ENCODE peak calls at places on chromosomes 1 and 21, in nine cellular contexts. V is body of pancreas, I is tibial artery, R is osteoblast, M is HAP-1, B is HCT116, F is aorta, C is psoas muscle, J is testis. N is an unnamed sample. For H3K4me1, the result is how much of the 10 kb centered on the place peaks cover.

GRCh38 chr1:66403031-66403731 is 130.8 kb upstream of the SGIP1 start:
- DNase-seq in V (no peak), I (no peak), R (no peak), M (no peak), B (no peak), F (no peak), C (no peak), J (no peak), N (no peak)

GRCh38 chr1:170200161-170200560 is 54.4 kb downstream of the NTMT2 start:
- DNase-seq in V (no peak), I (no peak), R (no peak), M (no peak), B (no peak), F (no peak), C (no peak), J (no peak), N (no peak)

GRCh38 chr1:240854367-240854766 is 242.4 kb upstream of the GREM2 start:
- DNase-seq in V (no peak), I (no peak), R (peak), M (no peak), B (no peak), F (no peak), C (no peak), J (no peak), N (no peak)

GRCh38 chr1:219201656-219202055 is 28.0 kb downstream of the LYPLAL1 start:
- DNase-seq in V (no peak), I (no peak), R (no peak), M (no peak), B (no peak), F (no peak), C (no peak), J (no peak), N (no peak)

GRCh38 chr1:12052008-12052573 is 11.0 kb upstream of the TNFRSF8 start:
- DNase-seq in V (peak), I (peak), R (peak), M (no peak), B (peak), F (peak), C (peak), J (peak), N (peak)

GRCh38 chr21:45637883-45638282 is 5.6 kb upstream of the PCBP3 start:
- DNase-seq in V (no peak), I (no peak), R (peak), M (no peak), B (no peak), F (peak), C (no peak), J (no peak), N (no peak)

GRCh38 chr1:233244183-233244582 is 51.3 kb downstream of the PCNX2 start:
- DNase-seq in V (peak), I (no peak), R (peak), M (no peak), B (peak), F (no peak), C (no peak), J (no peak), N (no peak)

GRCh38 chr1:107626075-107626796 is 338.7 kb downstream of the VAV3 start:
- DNase-seq in V (no peak), I (no peak), R (no peak), M (no peak), B (no peak), F (no peak), C (no peak), J (no peak), N (no peak)

GRCh38 chr1:117623141-117623540 is 17.3 kb downstream of the TENT5C start:
- DNase-seq in V (no peak), I (no peak), R (no peak), M (no peak), B (no peak), F (no peak), C (no peak), J (no peak), N (no peak)

GRCh38 chr1:12075195-12076114 is 12.4 kb downstream of the TNFRSF8 start:
- DNase-seq in V (peak), I (no peak), R (peak), M (no peak), B (no peak), F (peak), C (peak), J (peak), N (no peak)

GRCh38 chr1:204511366-204511765 is 4.8 kb upstream of the MDM4 start:
- DNase-seq in V (no peak), I (no peak), R (no peak), M (no peak), B (no peak), F (no peak), C (no peak), J (no peak), N (no peak)
- H3K4me1 ChIP-seq in V (under half), I (under half), R (under half), M (under half), B (under half), F (under half), C (under half), J (under half), N (under half)

GRCh38 chr1:156464825-156465452 is 35.6 kb downstream of the MEF2D start:
- DNase-seq in V (no peak), I (no peak), R (peak), M (no peak), B (no peak), F (no peak), C (no peak), J (peak), N (no peak)

GRCh38 chr1:156465747-156466365 is 34.7 kb downstream of the MEF2D start:
- DNase-seq in V (no peak), I (no peak), R (peak), M (peak), B (no peak), F (peak), C (no peak), J (no peak), N (peak)

GRCh38 chr1:156467906-156468305 is 32.7 kb downstream of the MEF2D start:
- DNase-seq in V (no peak), I (no peak), R (no peak), M (no peak), B (no peak), F (peak), C (no peak), J (no peak), N (no peak)

GRCh38 chr1:156468693-156469345 is 31.8 kb downstream of the MEF2D start:
- DNase-seq in V (no peak), I (no peak), R (peak), M (no peak), B (no peak), F (peak), C (no peak), J (no peak), N (no peak)

GRCh38 chr1:156467385-156467784 is 33.2 kb downstream of the MEF2D start:
- DNase-seq in V (no peak), I (no peak), R (no peak), M (no peak), B (no peak), F (no peak), C (no peak), J (no peak), N (no peak)
- H3K4me1 ChIP-seq in V (under half), I (half or more), R (under half), M (under half), B (under half), F (under half), C (half or more), J (under half), N (under half)

DNA sequence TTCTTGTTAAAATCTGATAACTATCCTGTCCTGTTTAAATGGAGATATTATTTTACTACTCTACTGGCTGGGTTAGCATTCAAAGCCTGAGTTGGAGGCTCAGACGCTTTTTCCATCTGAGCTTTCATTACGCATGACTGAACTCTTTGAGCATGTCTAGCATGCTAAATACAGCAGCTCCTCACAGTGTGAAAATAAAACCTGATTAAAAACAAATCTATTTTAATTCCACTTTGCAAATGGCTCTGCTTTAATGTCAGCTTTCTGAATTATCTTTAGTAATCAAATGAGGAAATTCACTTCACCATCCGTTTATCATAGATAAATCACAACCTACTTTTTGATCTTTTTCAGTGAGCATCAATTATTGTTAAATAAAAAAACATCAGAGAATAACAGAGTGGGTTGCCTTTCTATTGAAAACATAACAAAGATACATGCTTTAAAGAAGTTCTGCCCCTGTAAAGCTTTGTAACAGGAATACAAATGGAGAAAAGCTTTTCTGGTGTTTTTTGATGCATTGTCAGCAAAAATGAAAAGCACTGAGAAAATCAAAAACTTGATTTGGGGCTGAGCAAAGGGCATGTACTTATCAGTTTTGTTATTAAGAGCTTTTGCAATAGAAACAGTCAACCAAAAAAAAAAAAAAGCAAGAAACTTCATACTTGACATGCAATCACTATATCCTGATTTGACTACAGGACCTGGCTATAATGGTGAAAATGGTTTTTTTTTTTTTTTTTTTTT is 3.5 kb upstream of the SPEN start:
- DNase-seq in V (no peak), I (no peak), R (no peak), M (no peak), B (no peak), F (no peak), C (no peak), J (no peak), N (no peak)
- H3K4me1 ChIP-seq in V (under half), I (under half), R (under half), M (under half), B (under half), F (under half), C (under half), J (under half), N (under half)

GRCh38 chr1:203538726-203539125 is 44.8 kb downstream of the OPTC start:
- DNase-seq in V (no peak), I (no peak), R (no peak), M (no peak), B (no peak), F (peak), C (no peak), J (no peak), N (no peak)

GRCh38 chr1:203534526-203534925 is 40.6 kb downstream of the OPTC start:
- DNase-seq in V (peak), I (peak), R (peak), M (no peak), B (no peak), F (peak), C (no peak), J (peak), N (no peak)

GRCh38 chr1:203536981-203537455 is 43.1 kb downstream of the OPTC start:
- DNase-seq in V (peak), I (peak), R (no peak), M (no peak), B (no peak), F (peak), C (no peak), J (no peak), N (peak)

GRCh38 chr1:203537806-203538464 is 44.0 kb downstream of the OPTC start:
- DNase-seq in V (peak), I (no peak), R (no peak), M (no peak), B (no peak), F (peak), C (no peak), J (no peak), N (no peak)

DNA sequence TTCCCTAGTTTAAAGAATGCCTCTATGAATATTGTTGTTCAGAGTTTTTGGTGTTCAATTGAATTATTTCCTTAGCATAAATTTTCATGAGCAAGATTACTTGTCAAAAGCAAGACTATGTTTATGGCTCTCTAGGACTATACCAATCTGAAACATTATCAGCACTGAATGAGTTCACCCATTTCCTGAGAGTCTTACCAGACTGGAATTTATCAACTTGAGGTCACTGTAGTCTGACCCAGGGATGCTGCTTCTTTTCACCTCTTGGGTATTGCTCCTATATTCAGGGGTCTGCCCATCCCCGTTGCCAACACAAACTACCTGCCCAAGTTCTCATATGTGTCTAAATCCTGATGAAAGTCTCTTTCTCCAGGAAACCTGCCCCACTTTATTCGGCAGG is 42.6 kb downstream of the OPTC start:
- DNase-seq in V (no peak), I (no peak), R (no peak), M (no peak), B (no peak), F (peak), C (no peak), J (no peak), N (no peak)
- H3K4me1 ChIP-seq in V (under half), I (under half), R (under half), M (under half), B (under half), F (under half), C (under half), J (under half), N (under half)

GRCh38 chr1:23978825-23979224 is 1.3 kb downstream of the SRSF10 start:
- DNase-seq in V (no peak), I (no peak), R (no peak), M (no peak), B (no peak), F (no peak), C (no peak), J (no peak), N (no peak)

GRCh38 chr1:23979387-23980005 is 631 bp downstream of the SRSF10 start:
- DNase-seq in V (no peak), I (no peak), R (no peak), M (no peak), B (no peak), F (peak), C (no peak), J (no peak), N (no peak)

GRCh38 chr1:23977187-23977853 is 2.8 kb downstream of the SRSF10 start:
- DNase-seq in V (no peak), I (no peak), R (no peak), M (no peak), B (no peak), F (no peak), C (no peak), J (no peak), N (no peak)

GRCh38 chr1:23980006-23980724 is at the start of gene SRSF10:
- DNase-seq in V (peak), I (peak), R (peak), M (peak), B (peak), F (peak), C (peak), J (peak), N (peak)

GRCh38 chr1:23977854-23978191 is 2.3 kb downstream of the SRSF10 start:
- DNase-seq in V (no peak), I (no peak), R (no peak), M (no peak), B (no peak), F (no peak), C (no peak), J (no peak), N (no peak)
- H3K4me1 ChIP-seq in V (half or more), I (half or more), R (under half), M (half or more), B (under half), F (under half), C (under half), J (under half), N (under half)

GRCh38 chr21:38178653-38179503 is 77.9 kb upstream of the KCNJ15 start:
- DNase-seq in V (no peak), I (no peak), R (peak), M (no peak), B (no peak), F (no peak), C (no peak), J (no peak), N (no peak)
- H3K4me1 ChIP-seq in V (under half), I (under half), R (under half), M (under half), B (under half), F (under half), C (under half), J (under half), N (under half)

GRCh38 chr1:13764533-13764932 is 64.5 kb downstream of the PRDM2 start:
- DNase-seq in V (no peak), I (no peak), R (no peak), M (no peak), B (no peak), F (no peak), C (no peak), J (no peak), N (peak)
- H3K4me1 ChIP-seq in V (under half), I (half or more), R (under half), M (under half), B (under half), F (under half), C (half or more), J (under half), N (under half)

GRCh38 chr1:236016083-236016482 is 48.8 kb downstream of the NID1 start:
- DNase-seq in V (peak), I (peak), R (peak), M (no peak), B (no peak), F (no peak), C (peak), J (peak), N (no peak)
- H3K4me1 ChIP-seq in V (under half), I (under half), R (under half), M (under half), B (under half), F (under half), C (under half), J (under half), N (under half)

GRCh38 chr1:30791853-30792252 is 34.3 kb upstream of the LAPTM5 start:
- DNase-seq in V (no peak), I (no peak), R (no peak), M (no peak), B (no peak), F (no peak), C (no peak), J (no peak), N (no peak)

GRCh38 chr1:30788580-30789387 is 31.2 kb upstream of the LAPTM5 start:
- DNase-seq in V (no peak), I (no peak), R (peak), M (no peak), B (no peak), F (no peak), C (no peak), J (peak), N (no peak)

GRCh38 chr1:30790850-30791778 is 33.5 kb upstream of the LAPTM5 start:
- DNase-seq in V (no peak), I (no peak), R (peak), M (no peak), B (no peak), F (no peak), C (no peak), J (no peak), N (no peak)

GRCh38 chr1:30787856-30788495 is 30.4 kb upstream of the LAPTM5 start:
- DNase-seq in V (no peak), I (no peak), R (peak), M (no peak), B (no peak), F (peak), C (no peak), J (no peak), N (no peak)

GRCh38 chr1:30789388-30790255 is 32.0 kb upstream of the LAPTM5 start:
- DNase-seq in V (no peak), I (no peak), R (peak), M (no peak), B (no peak), F (no peak), C (no peak), J (no peak), N (no peak)
- H3K4me1 ChIP-seq in V (under half), I (under half), R (under half), M (under half), B (under half), F (under half), C (under half), J (under half), N (under half)

GRCh38 chr1:229060140-229060539 is 210.8 kb upstream of the RAB4A start:
- DNase-seq in V (no peak), I (no peak), R (no peak), M (no peak), B (no peak), F (no peak), C (no peak), J (no peak), N (no peak)
- H3K4me1 ChIP-seq in V (under half), I (under half), R (under half), M (under half), B (under half), F (under half), C (under half), J (under half), N (under half)